ENCODE peak calls at places on chromosomes 3 and 15, in seven cellular contexts. M, K, I, U, H, R and P are unnamed samples.

GRCh38 chr15:82648257-82649103 is 1.3 kb upstream of the CPEB1 start:
- DNase-seq in U (no peak), K (no peak), H (no peak), M (no peak), I (peak), R (no peak), P (no peak)

GRCh38 chr3:132210476-132211346 is 106.5 kb upstream of the ACP3 start:
- DNase-seq in R (no peak), H (no peak), K (peak), U (peak), M (no peak), I (peak), P (no peak)

GRCh38 chr3:80785475-80785874 is 976.0 kb downstream of the GBE1 start:
- DNase-seq in K (no peak), M (no peak), H (no peak), U (peak), R (no peak), I (no peak), P (no peak)

GRCh38 chr3:170058127-170058526 is 20.3 kb downstream of the GPR160 start:
- DNase-seq in I (no peak), K (peak), M (peak), U (no peak), H (no peak), R (no peak), P (no peak)

GRCh38 chr3:101072299-101072698 is 79.1 kb upstream of the ABI3BP start:
- DNase-seq in K (no peak), I (peak), R (no peak), M (no peak), U (peak), H (peak), P (no peak)

GRCh38 chr3:156711113-156711512 is 36.7 kb downstream of the TIPARP start:
- DNase-seq in H (no peak), R (no peak), U (no peak), M (no peak), K (no peak), I (no peak), P (no peak)

GRCh38 chr15:30885814-30886213 is 17.9 kb upstream of the FAN1 start:
- DNase-seq in M (no peak), H (peak), R (no peak), I (peak), U (peak), K (no peak), P (no peak)

GRCh38 chr15:85831415-85832113 is 36.8 kb upstream of the KLHL25 start:
- DNase-seq in I (peak), U (peak), K (peak), R (peak), H (peak), M (no peak), P (peak)

GRCh38 chr15:78396976-78397375 is 41.0 kb upstream of the IREB2 start:
- DNase-seq in H (peak), I (peak), U (no peak), K (no peak), M (no peak), R (no peak), P (peak)

GRCh38 chr3:174859756-174860155 is 622 bp downstream of the NAALADL2 start:
- DNase-seq in U (no peak), K (no peak), R (no peak), M (no peak), I (no peak), H (no peak), P (no peak)

GRCh38 chr3:76107935-76108570 is 322.7 kb upstream of the ZNF717 start:
- DNase-seq in I (peak), U (peak), M (no peak), R (no peak), K (no peak), H (peak), P (no peak)

GRCh38 chr15:70704731-70705130 is 58.6 kb downstream of the UACA start:
- DNase-seq in K (no peak), R (no peak), H (no peak), I (no peak), U (no peak), M (no peak), P (no peak)

GRCh38 chr3:138303474-138303873 is 26.2 kb downstream of the NME9 start:
- DNase-seq in H (no peak), M (no peak), I (no peak), K (no peak), R (no peak), U (peak), P (no peak)

GRCh38 chr3:106372293-106372648 is 503.5 kb upstream of the CBLB start:
- DNase-seq in U (no peak), M (no peak), H (no peak), K (no peak), R (no peak), I (no peak), P (no peak)

GRCh38 chr15:36256258-36256825 is 323.1 kb upstream of the CDIN1 start:
- DNase-seq in R (no peak), I (no peak), H (no peak), K (no peak), M (no peak), U (no peak), P (no peak)